ENCODE peak calls at places on chromosome X, in six cellular contexts. H is HCT116, J is SK-N-SH, K is Panc1, F is H1, G is GM12878. C is an unnamed sample.

GRCh38 chrX:107324493-107325310 is 118.3 kb downstream of the DNAAF6 start:
- DNase-seq in K (no peak), J (peak; percentile 74), G (no peak), H (no peak), F (peak; percentile 68), C (no peak)

GRCh38 chrX:147800663-147801062 is 111.1 kb upstream of the FMR1 start:
- DNase-seq in G (no peak), J (no peak), F (no peak), H (no peak), K (no peak), C (no peak)

GRCh38 chrX:123834116-123834515 is 25.7 kb upstream of the XIAP start:
- DNase-seq in H (no peak), K (no peak), J (no peak), F (no peak), G (no peak), C (no peak)

GRCh38 chrX:54049801-54050200 is 5.5 kb upstream of the PHF8 start:
- DNase-seq in J (no peak), H (no peak), G (no peak), F (no peak), K (no peak), C (no peak)

GRCh38 chrX:74613350-74614192 is 853 bp downstream of the RLIM start:
- DNase-seq in G (no peak), F (no peak), K (no peak), J (peak; percentile 26), H (no peak), C (peak; percentile 6)

GRCh38 chrX:7351946-7352345 is 204.0 kb upstream of the PUDP start:
- DNase-seq in K (no peak), F (no peak), G (no peak), J (no peak), H (no peak), C (no peak)

GRCh38 chrX:16250296-16250695 is 83.0 kb downstream of the MAGEB17 start:
- DNase-seq in J (no peak), F (no peak), H (no peak), K (no peak), G (no peak), C (no peak)

GRCh38 chrX:110407910-110408545 is 49.4 kb downstream of the RTL9 start:
- DNase-seq in J (peak; percentile 50), H (peak; percentile 39), K (peak; percentile 43), G (no peak), F (no peak), C (peak; percentile 37)

GRCh38 chrX:40866878-40867277 is 131.5 kb upstream of the MED14 start:
- DNase-seq in K (no peak), F (no peak), G (no peak), J (no peak), H (no peak), C (no peak)

GRCh38 chrX:25524150-25524549 is 508.4 kb upstream of the ARX start:
- DNase-seq in H (no peak), J (no peak), F (no peak), K (no peak), G (no peak), C (peak; percentile 82)

GRCh38 chrX:104335765-104336164 is 81.0 kb upstream of the ESX1 start:
- DNase-seq in F (no peak), H (no peak), K (no peak), J (no peak), G (no peak), C (no peak)

GRCh38 chrX:1182211-1182610 is 30.2 kb downstream of the CRLF2 start:
- DNase-seq in H (no peak), F (no peak), K (no peak), G (no peak), J (no peak), C (no peak)

GRCh38 chrX:47482512-47483309 is at the start of gene ZNF41:
- DNase-seq in F (peak; percentile 41), K (peak; percentile 72), G (peak; percentile 64), H (peak; percentile 74), J (peak; percentile 82), C (peak; percentile 62)

GRCh38 chrX:130682990-130683389 is 220.0 kb downstream of the ENOX2 start:
- DNase-seq in G (no peak), F (no peak), J (no peak), K (no peak), H (no peak), C (no peak)

GRCh38 chrX:11591712-11592351 is 73.9 kb downstream of the ARHGAP6 start:
- DNase-seq in K (no peak), J (no peak), G (no peak), H (no peak), F (no peak), C (no peak)

GRCh38 chrX:15269618-15270521 is at the start of gene ASB9:
- DNase-seq in F (no peak), J (peak; percentile 45), H (peak; percentile 39), K (peak; percentile 15), G (no peak), C (peak; percentile 78)

GRCh38 chrX:11064851-11065600 is 46.1 kb upstream of the HCCS start:
- DNase-seq in K (no peak), F (no peak), J (no peak), H (no peak), G (no peak), C (no peak)

GRCh38 chrX:111511477-111511876 is at the start of gene SERTM2:
- DNase-seq in H (no peak), K (no peak), J (peak; percentile 7), F (no peak), G (no peak), C (no peak)

GRCh38 chrX:136143714-136144113 is 3.6 kb upstream of the FHL1 start:
- DNase-seq in F (no peak), G (no peak), K (no peak), J (no peak), H (no peak), C (no peak)

GRCh38 chrX:132488819-132489255 is at the start of gene MBNL3:
- DNase-seq in G (no peak), F (no peak), H (no peak), J (peak; percentile 52), K (no peak), C (peak; percentile 33)

GRCh38 chrX:129655547-129656248 is 942 bp upstream of the APLN start:
- DNase-seq in J (no peak), F (no peak), K (no peak), G (no peak), H (no peak), C (no peak)

GRCh38 chrX:117744958-117745357 is 371.7 kb downstream of the KLHL13 start:
- DNase-seq in H (no peak), F (no peak), G (no peak), K (no peak), J (no peak), C (no peak)

GRCh38 chrX:117743469-117744251 is 372.9 kb downstream of the KLHL13 start:
- DNase-seq in K (no peak), F (no peak), G (no peak), J (peak; percentile 22), H (no peak), C (peak; percentile 1)
- TF ChIP-seq SIN3A in K (no peak), F (no peak), G (no peak), J (no peak), H (no peak), C (no peak)

GRCh38 chrX:71556026-71556425 is 22.2 kb upstream of the GCNA start:
- DNase-seq in K (no peak), F (no peak), G (no peak), H (no peak), J (no peak), C (no peak)
- H3K4me3 ChIP-seq in K (no peak overlapping the region), F (no peak overlapping the region), G (no peak overlapping the region), H (no peak overlapping the region), J (no peak overlapping the region), C (no peak overlapping the region)

GRCh38 chrX:154549766-154550165 is 2.3 kb downstream of the IKBKG start:
- DNase-seq in K (no peak), F (no peak), H (no peak), J (no peak), G (no peak), C (no peak)
- TF ChIP-seq SIN3A in K (no peak), F (no peak), H (no peak), J (no peak), G (no peak), C (no peak)

GRCh38 chrX:45850775-45851433 is 650.2 kb upstream of the DIPK2B start:
- DNase-seq in J (peak; percentile 8), G (no peak), F (no peak), H (no peak), K (no peak), C (peak; percentile 6)
- H3K4me3 ChIP-seq in J (peak overlapping the region; percentile 68), G (no peak overlapping the region), F (peak overlapping the region; percentile 93), H (peak overlapping the region; percentile 76), K (peak overlapping the region; percentile 90), C (peak overlapping the region; percentile 75)

GRCh38 chrX:68574240-68574639 is 73.2 kb upstream of the STARD8 start:
- DNase-seq in J (no peak), G (no peak), H (no peak), K (no peak), F (no peak), C (no peak)

GRCh38 chrX:68570598-68570997 is 71.7 kb downstream of the YIPF6 start:
- DNase-seq in K (no peak), J (no peak), G (no peak), H (no peak), F (no peak), C (no peak)

GRCh38 chrX:68568136-68568535 is 69.3 kb downstream of the YIPF6 start:
- DNase-seq in J (no peak), F (no peak), G (peak; percentile 8), H (no peak), K (no peak), C (no peak)

GRCh38 chrX:68571292-68572256 is 72.7 kb downstream of the YIPF6 start:
- DNase-seq in G (peak; percentile 39), F (no peak), J (no peak), H (peak; percentile 45), K (peak; percentile 32), C (no peak)
- TF ChIP-seq SIN3A in G (no peak), F (no peak), J (no peak), H (no peak), K (no peak), C (no peak)

DNA sequence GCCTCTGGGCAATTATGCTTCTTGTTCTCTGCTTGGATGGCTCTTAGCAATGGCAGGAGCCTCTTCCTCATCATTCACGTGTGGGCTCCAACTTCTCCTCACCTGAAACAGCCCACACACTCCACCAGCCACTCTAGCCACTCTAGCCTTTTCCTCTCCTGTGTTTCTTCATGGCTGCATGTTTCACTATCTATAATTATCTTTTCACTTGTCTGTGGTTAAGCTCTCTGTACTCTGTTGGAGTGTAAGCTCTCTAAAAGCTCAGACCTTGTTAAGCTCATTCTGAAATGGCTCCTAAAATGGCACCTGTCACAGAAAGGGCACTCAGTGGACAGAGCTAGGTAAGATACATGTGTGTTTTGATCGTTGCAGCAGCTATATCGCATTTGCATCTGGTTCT is 80.0 kb downstream of the SH3KBP1 start:
- DNase-seq in G (no peak), J (no peak), F (no peak), H (no peak), K (no peak), C (no peak)
- H3K4me3 ChIP-seq in G (peak overlapping the region; percentile 7), J (no peak overlapping the region), F (no peak overlapping the region), H (no peak overlapping the region), K (no peak overlapping the region), C (no peak overlapping the region)

GRCh38 chrX:37599735-37600134 is 28.3 kb downstream of the LANCL3 start:
- DNase-seq in F (no peak), J (no peak), K (no peak), G (no peak), H (no peak), C (no peak)
- TF ChIP-seq SIN3A in F (no peak), J (no peak), K (no peak), G (no peak), H (no peak), C (no peak)

GRCh38 chrX:51894697-51895336 is 1.4 kb downstream of the MAGED1 start:
- DNase-seq in K (no peak), G (no peak), F (no peak), J (peak; percentile 46), H (no peak), C (no peak)
- H3K4me3 ChIP-seq in K (peak overlapping the region; percentile 77), G (peak overlapping the region; percentile 74), F (peak overlapping the region; percentile 69), J (peak overlapping the region; percentile 79), H (no peak overlapping the region), C (peak overlapping the region; percentile 84)

C was measured in HepG2.